ENCODE peak calls at places on chromosomes 7 and 10, in six cellular contexts. T is left ventricle myocardium inferior, L is adrenal gland, D is heart right ventricle, Y is mesendoderm, S is stomach. K is an unnamed sample.

GRCh38 chr10:102450124-102450373 is 1.3 kb downstream of the C10orf95 start:
- DNase-seq in T (no peak), L (no peak), D (no peak), Y (no peak), S (no peak), K (peak; percentile 20)

GRCh38 chr10:101301111-101301731 is 52.7 kb upstream of the BTRC start:
- DNase-seq in T (no peak), L (peak; percentile 55), D (peak; percentile 33), Y (peak; percentile 79), S (peak; percentile 52), K (peak; percentile 67)

GRCh38 chr10:59432207-59432900 is 70.0 kb upstream of the FAM13C start:
- DNase-seq in T (no peak), L (no peak), D (no peak), Y (no peak), S (no peak), K (peak; percentile 24)

GRCh38 chr7:99380032-99380822 is 5.7 kb downstream of the ARPC1B start:
- DNase-seq in T (no peak), L (no peak), D (peak; percentile 59), Y (peak; percentile 59), S (no peak), K (no peak)

GRCh38 chr7:127390817-127391590 is 1.5 kb downstream of the ZNF800 start:
- DNase-seq in T (no peak), L (no peak), D (no peak), Y (no peak), S (no peak), K (no peak)

GRCh38 chr7:104775581-104775980 is 238.4 kb upstream of the KMT2E start:
- DNase-seq in T (no peak), L (no peak), D (no peak), Y (no peak), S (no peak), K (no peak)

GRCh38 chr7:71770269-71770907 is 638.4 kb downstream of the GALNT17 start:
- DNase-seq in T (no peak), L (no peak), D (no peak), Y (no peak), S (no peak), K (no peak)

GRCh38 chr7:36475011-36475342 is 85.3 kb downstream of the ANLN start:
- DNase-seq in T (no peak), L (no peak), D (no peak), Y (no peak), S (no peak), K (no peak)

GRCh38 chr10:79191951-79192676 is 123.3 kb downstream of the ZMIZ1 start:
- DNase-seq in T (no peak), L (no peak), D (no peak), Y (no peak), S (no peak), K (peak; percentile 24)

GRCh38 chr10:72626444-72626754 is 520 bp upstream of the MICU1 start:
- DNase-seq in T (no peak), L (no peak), D (no peak), Y (no peak), S (no peak), K (no peak)

GRCh38 chr10:71512213-71512745 is 115.6 kb downstream of the CDH23 start:
- DNase-seq in T (no peak), L (no peak), D (no peak), Y (no peak), S (no peak), K (no peak)

GRCh38 chr10:71512794-71513379 is 116.2 kb downstream of the CDH23 start:
- DNase-seq in T (no peak), L (no peak), D (no peak), Y (no peak), S (peak; percentile 65), K (peak; percentile 56)

GRCh38 chr10:71505862-71506261 is 109.1 kb downstream of the CDH23 start:
- DNase-seq in T (no peak), L (no peak), D (no peak), Y (no peak), S (no peak), K (no peak)

GRCh38 chr10:71511206-71511605 is 114.5 kb downstream of the CDH23 start:
- DNase-seq in T (no peak), L (no peak), D (no peak), Y (no peak), S (no peak), K (no peak)

DNA sequence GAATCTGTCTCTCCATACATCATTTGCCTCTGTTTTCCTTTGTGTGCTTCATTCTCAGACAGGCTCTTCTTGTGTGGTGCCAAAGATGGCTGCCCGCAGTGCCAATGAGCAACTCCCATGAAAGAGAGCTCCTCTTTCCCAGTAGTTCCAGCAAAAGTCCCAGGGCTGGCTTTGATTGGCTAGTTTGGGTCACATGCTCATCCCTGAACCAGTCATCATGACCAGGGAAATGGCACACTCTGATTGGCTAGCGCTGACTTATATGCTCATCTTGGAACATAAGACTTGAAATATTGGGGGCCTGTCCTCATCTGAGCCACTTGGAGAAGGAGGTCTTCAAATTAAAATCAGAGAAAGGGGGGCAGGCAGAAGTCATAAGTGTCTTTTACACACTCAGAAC is 112.7 kb downstream of the CDH23 start:
- DNase-seq in T (no peak), L (no peak), D (no peak), Y (no peak), S (no peak), K (no peak)
- H3K27me3 ChIP-seq in T (no peaks in the 10 kb centered on the region), L (no peaks in the 10 kb centered on the region), D (no peaks in the 10 kb centered on the region), Y (no peaks in the 10 kb centered on the region), S (no peaks in the 10 kb centered on the region), K (no peaks in the 10 kb centered on the region)

DNA sequence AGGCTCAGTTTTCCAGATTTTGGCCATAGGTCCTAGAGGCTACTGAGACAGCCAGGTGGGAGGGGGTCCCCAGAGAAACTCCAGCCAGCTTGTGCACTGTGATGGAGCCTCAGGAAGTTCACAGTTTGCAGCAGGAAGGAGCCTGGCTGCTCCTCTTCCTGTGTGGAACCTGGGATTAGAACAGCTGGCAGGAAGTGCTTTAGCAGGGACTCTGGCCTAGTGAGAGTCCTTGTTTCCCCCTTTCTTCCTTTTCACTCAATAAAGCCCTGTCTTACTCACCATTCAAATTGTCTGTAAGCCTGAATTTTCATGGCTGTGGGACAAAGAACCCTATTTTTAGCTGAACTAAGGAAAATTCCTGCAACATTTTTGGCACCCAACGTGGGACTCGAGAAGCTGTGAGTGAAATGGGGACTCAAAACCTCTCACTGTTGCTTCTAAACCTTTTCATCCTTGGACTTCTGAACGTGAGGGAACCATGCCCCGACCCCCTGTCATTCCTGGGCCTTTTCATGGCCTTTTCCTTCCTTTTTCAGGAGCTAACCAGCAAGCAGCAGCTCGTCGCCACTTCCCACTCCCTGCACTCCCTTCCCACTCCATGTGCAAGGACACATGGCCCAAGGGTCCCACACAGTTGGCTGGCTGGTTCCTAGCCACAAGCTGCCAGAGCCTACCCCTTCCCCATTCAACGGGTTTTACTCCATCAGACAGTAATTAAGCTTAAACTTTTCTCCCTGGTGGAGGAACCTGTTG is 32.8 kb upstream of the SORCS3 start:
- DNase-seq in T (no peak), L (no peak), D (no peak), Y (no peak), S (no peak), K (no peak)
- H3K27me3 ChIP-seq in T (peaks cover 5% of the 10 kb centered on the region), L (no peaks in the 10 kb centered on the region), D (no peaks in the 10 kb centered on the region), Y (no peaks in the 10 kb centered on the region), S (no peaks in the 10 kb centered on the region), K (peaks cover 2% of the 10 kb centered on the region)

GRCh38 chr7:100983451-100984187 is 14.3 kb downstream of the MUC12 start:
- DNase-seq in T (no peak), L (no peak), D (no peak), Y (no peak), S (no peak), K (no peak)

GRCh38 chr7:100975391-100975821 is 6.0 kb downstream of the MUC12 start:
- DNase-seq in T (no peak), L (no peak), D (no peak), Y (no peak), S (no peak), K (no peak)

GRCh38 chr7:100974021-100974420 is 4.7 kb downstream of the MUC12 start:
- DNase-seq in T (no peak), L (no peak), D (no peak), Y (no peak), S (no peak), K (no peak)

GRCh38 chr7:100978300-100978699 is 8.9 kb downstream of the MUC12 start:
- DNase-seq in T (no peak), L (no peak), D (no peak), Y (no peak), S (no peak), K (no peak)
- H3K27me3 ChIP-seq in T (peaks cover 73% of the 10 kb centered on the region), L (no peaks in the 10 kb centered on the region), D (peaks cover 15% of the 10 kb centered on the region), Y (no peaks in the 10 kb centered on the region), S (no peaks in the 10 kb centered on the region), K (no peaks in the 10 kb centered on the region)

GRCh38 chr10:46552526-46553237 is 3.8 kb downstream of the GPRIN2 start:
- DNase-seq in T (peak; percentile 10), L (peak; percentile 8), D (no peak), Y (no peak), S (peak; percentile 24), K (no peak)
- H3K27me3 ChIP-seq in T (peaks cover 100% of the 10 kb centered on the region), L (peaks cover 47% of the 10 kb centered on the region), D (peaks cover 72% of the 10 kb centered on the region), Y (no peaks in the 10 kb centered on the region), S (peaks cover 31% of the 10 kb centered on the region), K (peaks cover 30% of the 10 kb centered on the region)

GRCh38 chr7:335358-336148 is 45.6 kb downstream of the FOXL3 start:
- DNase-seq in T (no peak), L (no peak), D (no peak), Y (no peak), S (no peak), K (no peak)
- H3K27me3 ChIP-seq in T (peaks cover 7% of the 10 kb centered on the region), L (peaks cover 9% of the 10 kb centered on the region), D (no peaks in the 10 kb centered on the region), Y (no peaks in the 10 kb centered on the region), S (peaks cover 9% of the 10 kb centered on the region), K (no peaks in the 10 kb centered on the region)

GRCh38 chr10:42755591-42756093 is 27.0 kb upstream of the BMS1 start:
- DNase-seq in T (no peak), L (no peak), D (no peak), Y (peak; percentile 8), S (no peak), K (no peak)
- H3K27me3 ChIP-seq in T (peaks cover 69% of the 10 kb centered on the region), L (peaks cover 28% of the 10 kb centered on the region), D (peaks cover 39% of the 10 kb centered on the region), Y (peaks cover 22% of the 10 kb centered on the region), S (peaks cover 39% of the 10 kb centered on the region), K (peaks cover 70% of the 10 kb centered on the region)

GRCh38 chr10:1290071-1290471 is 233.9 kb downstream of the WDR37 start:
- DNase-seq in T (no peak), L (no peak), D (no peak), Y (no peak), S (no peak), K (no peak)

GRCh38 chr10:1284076-1284475 is 227.9 kb downstream of the WDR37 start:
- DNase-seq in T (no peak), L (no peak), D (no peak), Y (no peak), S (no peak), K (no peak)

GRCh38 chr10:1289591-1289990 is 233.4 kb downstream of the WDR37 start:
- DNase-seq in T (no peak), L (no peak), D (no peak), Y (peak; percentile 16), S (no peak), K (no peak)

GRCh38 chr10:1291178-1292090 is 235.2 kb downstream of the WDR37 start:
- DNase-seq in T (no peak), L (no peak), D (no peak), Y (no peak), S (no peak), K (no peak)

GRCh38 chr10:1287493-1288480 is 231.6 kb downstream of the WDR37 start:
- DNase-seq in T (no peak), L (no peak), D (no peak), Y (no peak), S (no peak), K (no peak)
- H3K27me3 ChIP-seq in T (peaks cover 71% of the 10 kb centered on the region), L (no peaks in the 10 kb centered on the region), D (peaks cover 19% of the 10 kb centered on the region), Y (no peaks in the 10 kb centered on the region), S (no peaks in the 10 kb centered on the region), K (no peaks in the 10 kb centered on the region)

GRCh38 chr10:84238909-84239308 is 2.4 kb downstream of the LRIT1 start:
- DNase-seq in T (no peak), L (no peak), D (no peak), Y (no peak), S (no peak), K (no peak)
- H3K27me3 ChIP-seq in T (peaks cover 47% of the 10 kb centered on the region), L (no peaks in the 10 kb centered on the region), D (no peaks in the 10 kb centered on the region), Y (no peaks in the 10 kb centered on the region), S (peaks cover 9% of the 10 kb centered on the region), K (peaks cover 5% of the 10 kb centered on the region)